ENCODE peak calls at places on chromosomes 6 and 20, in ten cellular contexts. D, V, M, N, C, I, X, B, Y and G are unnamed samples.
A peak's percentile ranks its signal among the peaks of the same experiment; 100 is the strongest.

GRCh38 chr20:61521680-61522420 is 269.8 kb downstream of the CDH4 start:
- DNase-seq in D (no peak), V (no peak), M (no peak), N (no peak), C (no peak), I (no peak), X (no peak), B (no peak), Y (no peak), G (no peak)

GRCh38 chr20:6836821-6837374 is 69.4 kb downstream of the BMP2 start:
- DNase-seq in D (no peak), V (no peak), M (no peak), N (no peak), C (no peak), I (no peak), X (no peak), B (no peak), Y (no peak), G (no peak)

GRCh38 chr6:46799657-46800056 is 6.5 kb downstream of the MEP1A start:
- DNase-seq in D (no peak), V (no peak), M (no peak), N (no peak), C (no peak), I (no peak), X (no peak), B (no peak), Y (no peak), G (no peak)

GRCh38 chr6:5684320-5684719 is 322.4 kb downstream of the NRN1 start:
- DNase-seq in D (no peak), V (no peak), M (no peak), N (no peak), C (no peak), I (no peak), X (no peak), B (no peak), Y (no peak), G (no peak)

GRCh38 chr20:3890410-3890751 is 1.2 kb downstream of the PANK2 start:
- DNase-seq in D (no peak), V (no peak), M (no peak), N (no peak), C (no peak), I (no peak), X (no peak), B (no peak), Y (no peak), G (peak; percentile 59)

GRCh38 chr6:112202639-112203341 is 51.6 kb downstream of the LAMA4 start:
- DNase-seq in D (no peak), V (no peak), M (no peak), N (no peak), C (no peak), I (no peak), X (no peak), B (peak; percentile 15), Y (no peak), G (no peak)

GRCh38 chr6:44057931-44058616 is 69.2 kb downstream of the MRPL14 start:
- DNase-seq in D (no peak), V (no peak), M (no peak), N (no peak), C (no peak), I (no peak), X (no peak), B (no peak), Y (no peak), G (no peak)

GRCh38 chr20:56788041-56788670 is 159.1 kb downstream of the TFAP2C start:
- DNase-seq in D (no peak), V (peak; percentile 99), M (no peak), N (no peak), C (no peak), I (peak; percentile 75), X (no peak), B (no peak), Y (no peak), G (peak; percentile 95)

GRCh38 chr20:32965581-32966373 is 38.5 kb downstream of the SUN5 start:
- DNase-seq in D (peak; percentile 60), V (no peak), M (no peak), N (no peak), C (no peak), I (peak; percentile 15), X (peak; percentile 28), B (no peak), Y (peak; percentile 4), G (no peak)

GRCh38 chr6:152661776-152662175 is 24.6 kb upstream of the SYNE1 start:
- DNase-seq in D (no peak), V (no peak), M (no peak), N (no peak), C (no peak), I (no peak), X (no peak), B (no peak), Y (no peak), G (no peak)

GRCh38 chr6:108203189-108204119 is 37.6 kb downstream of the NR2E1 start:
- DNase-seq in D (no peak), V (no peak), M (no peak), N (peak; percentile 2), C (no peak), I (no peak), X (no peak), B (peak; percentile 41), Y (no peak), G (no peak)

GRCh38 chr6:16146527-16146955 is 17.7 kb downstream of the MYLIP start:
- DNase-seq in D (no peak), V (no peak), M (no peak), N (no peak), C (no peak), I (no peak), X (no peak), B (no peak), Y (no peak), G (no peak)